ENCODE peak calls at places on chromosomes 2 and 18, in eight cellular contexts. T is left lung; Q is suprapubic skin; J is CD8-positive, alpha-beta T cell; E is IMR-90; P is prostate gland; D is CD4-positive, alpha-beta T cell; U is OCI-LY7. G is an unnamed sample.

GRCh38 chr2:98907385-98907784 is 28.6 kb downstream of the CRACDL start:
- DNase-seq in Q (peak), D (no peak), J (no peak), T (no peak), U (no peak), E (no peak), P (no peak), G (no peak)

GRCh38 chr2:181163139-181163538 is 182.7 kb downstream of the UBE2E3 start:
- DNase-seq in J (peak), Q (no peak), U (no peak), D (no peak), P (no peak), T (no peak), E (no peak), G (no peak)

GRCh38 chr2:158359846-158360245 is 96.7 kb downstream of the CCDC148 start:
- DNase-seq in P (no peak), J (no peak), E (peak), U (no peak), D (no peak), T (no peak), Q (no peak), G (peak)

GRCh38 chr18:28147674-28148171 is 29.2 kb downstream of the CDH2 start:
- DNase-seq in U (no peak), D (no peak), E (peak), J (no peak), P (no peak), Q (no peak), T (no peak), G (peak)

GRCh38 chr2:150339951-150340350 is 147.5 kb downstream of the RND3 start:
- DNase-seq in T (no peak), J (no peak), U (no peak), D (no peak), E (peak), P (peak), Q (no peak), G (no peak)

GRCh38 chr2:177784449-177784845 is 288.1 kb downstream of the PDE11A start:
- DNase-seq in Q (no peak), E (peak), U (no peak), P (peak), T (no peak), D (no peak), J (no peak), G (peak)

GRCh38 chr2:118430510-118431187 is 342.4 kb downstream of the INSIG2 start:
- DNase-seq in E (no peak), P (no peak), T (no peak), Q (no peak), J (no peak), U (no peak), D (no peak), G (peak)

GRCh38 chr2:25234756-25235155 is 66.4 kb upstream of the POMC start:
- DNase-seq in J (no peak), E (no peak), Q (no peak), T (no peak), D (no peak), U (no peak), P (no peak), G (no peak)

GRCh38 chr18:79951545-79952456 is at the start of gene SLC66A2:
- DNase-seq in Q (peak), E (peak), J (peak), D (peak), P (peak), T (peak), U (peak), G (peak)

GRCh38 chr2:105328281-105329196 is 996 bp downstream of the TGFBRAP1 start:
- DNase-seq in E (peak), U (peak), J (peak), T (peak), D (no peak), Q (no peak), P (peak), G (no peak)

GRCh38 chr2:160719116-160719515 is 225.5 kb upstream of the RBMS1 start:
- DNase-seq in P (no peak), E (peak), U (no peak), J (no peak), Q (no peak), D (no peak), T (no peak), G (peak)

DNA sequence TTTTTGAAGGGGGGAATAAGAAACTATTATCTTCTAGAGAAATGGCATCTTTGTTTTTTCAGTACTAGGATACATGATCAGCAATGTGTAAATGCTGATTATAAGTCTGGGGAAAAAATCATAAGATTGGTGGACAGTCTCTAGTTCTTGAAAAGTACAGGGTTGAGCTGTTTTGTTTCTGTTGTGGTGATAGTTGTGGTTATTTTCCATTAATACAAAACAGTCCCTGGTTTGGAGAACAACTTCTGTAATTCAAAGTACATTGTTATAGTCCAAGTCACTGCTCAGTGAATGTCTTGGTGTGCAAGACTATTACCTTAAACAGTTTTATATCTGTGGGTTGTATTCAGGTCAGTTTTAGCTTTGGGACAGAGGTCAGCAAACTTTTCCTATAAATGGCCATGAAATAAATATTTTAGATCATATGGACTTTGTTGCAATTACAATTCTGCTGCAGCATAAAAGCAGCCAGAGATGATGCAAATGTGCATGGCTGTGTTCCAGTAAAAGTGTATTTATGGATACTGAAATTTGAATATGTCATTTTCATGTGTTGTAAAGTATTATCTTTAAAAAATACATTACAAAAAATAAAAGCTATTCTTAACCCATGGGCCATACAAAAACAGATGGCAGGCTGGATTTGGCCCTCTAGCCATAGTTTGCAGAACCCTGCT is 111.0 kb downstream of the CERS6 start:
- DNase-seq in P (no peak), T (no peak), U (no peak), J (no peak), Q (no peak), D (no peak), E (no peak), G (no peak)
- H3K27ac ChIP-seq in P (no peak), T (no peak), U (no peak), J (no peak), Q (no peak), D (no peak), E (no peak), G (no peak)

GRCh38 chr2:45237128-45237527 is 227.9 kb upstream of the SIX2 start:
- DNase-seq in U (no peak), T (no peak), D (no peak), J (no peak), P (no peak), E (peak), Q (no peak), G (peak)

GRCh38 chr2:45242161-45242741 is 233.0 kb upstream of the SIX2 start:
- DNase-seq in E (peak), P (no peak), U (no peak), Q (no peak), J (no peak), D (no peak), T (no peak), G (peak)

GRCh38 chr2:45244928-45245327 is 235.7 kb upstream of the SIX2 start:
- DNase-seq in D (no peak), J (no peak), U (no peak), T (no peak), Q (no peak), P (no peak), E (peak), G (no peak)

GRCh38 chr2:45237850-45238542 is 228.7 kb upstream of the SIX2 start:
- DNase-seq in P (no peak), T (no peak), J (no peak), E (peak), D (no peak), Q (no peak), U (no peak), G (peak)

GRCh38 chr2:45241061-45241561 is 231.9 kb upstream of the SIX2 start:
- DNase-seq in J (no peak), D (no peak), U (no peak), P (no peak), E (peak), Q (no peak), T (no peak), G (peak)
- H3K27ac ChIP-seq in J (no peak), D (no peak), U (no peak), P (no peak), E (no peak), Q (peak), T (no peak), G (peak)

GRCh38 chr18:3478262-3478978 is 28.4 kb downstream of the TGIF1 start:
- DNase-seq in U (no peak), Q (no peak), E (no peak), J (no peak), P (no peak), D (no peak), T (no peak), G (no peak)
- H3K27ac ChIP-seq in U (no peak), Q (no peak), E (no peak), J (no peak), P (no peak), D (no peak), T (no peak), G (no peak)

DNA sequence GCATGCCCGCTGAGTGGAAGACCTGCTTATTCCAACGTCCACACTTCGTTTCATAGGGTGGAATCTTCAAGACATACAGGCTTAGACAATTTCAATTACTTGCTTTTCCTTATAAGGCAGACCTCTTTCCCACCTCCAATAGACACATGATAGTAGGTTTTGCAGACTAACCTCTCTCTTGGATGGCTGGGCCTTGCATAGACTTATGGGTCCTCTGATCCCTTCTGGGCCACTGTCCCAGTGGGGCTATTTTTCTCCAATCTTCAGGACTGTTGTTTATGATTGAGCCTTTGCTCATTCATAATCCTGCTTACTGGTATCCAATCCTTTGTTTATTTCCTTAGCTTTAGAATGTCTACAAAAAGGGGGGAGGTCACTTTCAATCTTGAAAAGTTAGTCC is 138.9 kb downstream of the FAM210A start:
- DNase-seq in T (no peak), J (no peak), E (no peak), Q (no peak), P (no peak), U (no peak), D (no peak), G (no peak)
- H3K27ac ChIP-seq in T (no peak), J (no peak), E (no peak), Q (no peak), P (no peak), U (no peak), D (no peak), G (no peak)

DNA sequence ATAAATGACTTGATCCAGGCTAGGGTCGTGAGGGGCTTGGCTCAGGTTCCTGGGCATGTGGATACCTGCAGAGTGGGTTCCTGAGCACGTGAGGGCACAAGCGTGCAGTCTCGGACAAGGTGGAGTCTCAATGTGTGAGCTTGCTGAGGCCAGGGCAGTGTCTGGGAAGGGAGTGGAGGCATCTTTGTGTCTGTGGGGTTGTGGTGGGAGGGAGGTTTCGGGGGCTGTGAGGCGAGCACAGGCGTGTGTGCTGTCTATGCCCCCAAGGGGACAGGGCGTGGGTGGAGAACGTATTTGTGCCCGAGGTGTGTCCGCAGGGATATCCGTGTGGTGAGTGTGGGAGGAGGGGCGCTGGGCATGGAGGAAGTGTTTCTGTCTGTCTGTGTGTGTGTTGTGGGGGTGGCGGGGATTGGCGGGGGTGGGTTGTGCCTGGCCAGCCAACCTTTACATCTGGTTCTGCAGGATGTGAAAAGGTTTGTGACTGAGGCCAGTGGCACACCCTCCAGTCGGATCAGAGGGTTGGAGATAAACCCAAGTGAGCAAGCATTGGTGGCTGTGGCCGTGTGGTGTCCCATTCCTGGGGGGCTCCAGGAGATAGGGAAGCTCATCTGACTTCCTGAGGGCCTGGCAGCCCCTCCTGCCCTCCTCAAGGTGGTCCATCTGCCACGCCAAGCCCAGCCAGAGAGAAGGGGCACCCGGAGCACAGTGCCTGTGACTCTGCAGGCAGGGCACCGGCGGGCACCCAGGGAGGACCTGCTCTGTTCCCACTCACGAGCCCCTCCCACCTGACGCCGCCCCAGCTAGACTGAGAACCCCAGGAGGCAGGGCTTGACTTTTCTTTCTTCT is 57.1 kb downstream of the ZFP36L2 start:
- DNase-seq in T (peak), E (no peak), U (peak), P (peak), J (peak), Q (no peak), D (peak), G (no peak)
- H3K27ac ChIP-seq in T (peak), E (peak), U (no peak), P (peak), J (peak), Q (peak), D (peak), G (no peak)